ENCODE peak calls at places on chromosomes 13 and 19, in six cellular contexts. I, H, P, G, V and F are unnamed samples.

GRCh38 chr13:23504188-23504587 is 66.0 kb upstream of the TNFRSF19 start:
- ATAC-seq in I (no peak), V (no peak), P (peak), H (no peak), G (no peak), F (peak)

GRCh38 chr19:12867120-12868099 is 13.8 kb downstream of the DNASE2 start:
- ATAC-seq in P (peak), G (peak), I (peak), V (peak), H (peak), F (no peak)

GRCh38 chr13:33205804-33206221 is 79.7 kb downstream of the STARD13 start:
- ATAC-seq in G (no peak), I (no peak), P (no peak), H (peak), V (no peak), F (peak)

GRCh38 chr13:98994080-98994479 is 16.2 kb upstream of the DOCK9 start:
- ATAC-seq in I (no peak), G (no peak), V (no peak), H (no peak), P (no peak), F (no peak)

GRCh38 chr13:113939905-113940339 is 34.0 kb downstream of the C13orf46 start:
- ATAC-seq in P (no peak), I (no peak), V (peak), H (no peak), G (no peak), F (no peak)

GRCh38 chr13:51771418-51772104 is 32.4 kb downstream of the DHRS12 start:
- ATAC-seq in H (peak), V (peak), P (no peak), G (peak), I (no peak), F (peak)

GRCh38 chr13:25032160-25032559 is 63.8 kb upstream of the PABPC3 start:
- ATAC-seq in G (no peak), I (no peak), V (no peak), H (no peak), P (no peak), F (no peak)

GRCh38 chr19:19137556-19138109 is 645 bp downstream of the TMEM161A start:
- ATAC-seq in H (peak), P (no peak), G (peak), V (peak), I (no peak), F (peak)

GRCh38 chr13:42255854-42256253 is 16.1 kb upstream of the AKAP11 start:
- ATAC-seq in G (no peak), P (peak), I (no peak), H (peak), V (no peak), F (no peak)

GRCh38 chr13:32495841-32496240 is 42.8 kb downstream of the N4BP2L2 start:
- ATAC-seq in V (no peak), G (no peak), I (no peak), H (no peak), P (no peak), F (no peak)

GRCh38 chr13:108427355-108427754 is 157.8 kb downstream of the TNFSF13B start:
- ATAC-seq in I (no peak), P (no peak), H (no peak), V (no peak), G (no peak), F (no peak)

GRCh38 chr19:47239610-47240296 is 8.8 kb upstream of the BBC3 start:
- ATAC-seq in V (no peak), H (peak), P (peak), G (no peak), I (no peak), F (peak)

GRCh38 chr13:33228645-33229445 is 56.7 kb downstream of the STARD13 start:
- ATAC-seq in V (peak), P (peak), H (peak), G (peak), I (no peak), F (peak)